ENCODE peak calls at places on chromosome 20, in eight cellular contexts. One of them, this sample, is unnamed.

GRCh38 chr20:9344080-9344920 is 170.1 kb upstream of the LAMP5 start:
- DNase-seq in fibroblast of pulmonary artery: peak
- DNase-seq in hippocampal formation: no peak
- DNase-seq in T-helper 1 cell: no peak
- DNase-seq in NCI-H2081 treated with DMSO at 0.1 percent for 48 hours: no peak
- DNase-seq in HFFc6: peak
- DNase-seq in RKO: no peak
- DNase-seq in T-helper 2 cell: no peak
- DNase-seq in this sample: no peak

GRCh38 chr20:50257860-50258259 is 67.2 kb downstream of the CEBPB start:
- DNase-seq in fibroblast of pulmonary artery: no peak
- DNase-seq in hippocampal formation: no peak
- DNase-seq in T-helper 1 cell: no peak
- DNase-seq in NCI-H2081 treated with DMSO at 0.1 percent for 48 hours: no peak
- DNase-seq in HFFc6: no peak
- DNase-seq in RKO: no peak
- DNase-seq in T-helper 2 cell: no peak
- DNase-seq in this sample: no peak

GRCh38 chr20:16018881-16019280 is 554.4 kb downstream of the KIF16B start:
- DNase-seq in fibroblast of pulmonary artery: no peak
- DNase-seq in hippocampal formation: no peak
- DNase-seq in T-helper 1 cell: no peak
- DNase-seq in NCI-H2081 treated with DMSO at 0.1 percent for 48 hours: no peak
- DNase-seq in HFFc6: no peak
- DNase-seq in RKO: no peak
- DNase-seq in T-helper 2 cell: no peak
- DNase-seq in this sample: no peak

GRCh38 chr20:62146019-62146755 is 2.6 kb downstream of the SS18L1 start:
- DNase-seq in fibroblast of pulmonary artery: no peak
- DNase-seq in hippocampal formation: no peak
- DNase-seq in T-helper 1 cell: no peak
- DNase-seq in NCI-H2081 treated with DMSO at 0.1 percent for 48 hours: no peak
- DNase-seq in HFFc6: no peak
- DNase-seq in RKO: no peak
- DNase-seq in T-helper 2 cell: no peak
- DNase-seq in this sample: no peak

GRCh38 chr20:50754420-50754819 is 23.0 kb downstream of the PARD6B start:
- DNase-seq in fibroblast of pulmonary artery: no peak
- DNase-seq in hippocampal formation: no peak
- DNase-seq in T-helper 1 cell: no peak
- DNase-seq in NCI-H2081 treated with DMSO at 0.1 percent for 48 hours: no peak
- DNase-seq in HFFc6: no peak
- DNase-seq in RKO: no peak
- DNase-seq in T-helper 2 cell: no peak
- DNase-seq in this sample: no peak

GRCh38 chr20:21048841-21049273 is 57.3 kb downstream of the LINC00237 start:
- DNase-seq in fibroblast of pulmonary artery: peak
- DNase-seq in hippocampal formation: peak
- DNase-seq in T-helper 1 cell: no peak
- DNase-seq in NCI-H2081 treated with DMSO at 0.1 percent for 48 hours: no peak
- DNase-seq in HFFc6: no peak
- DNase-seq in RKO: peak
- DNase-seq in T-helper 2 cell: peak
- DNase-seq in this sample: no peak

GRCh38 chr20:33472868-33473267 is 17.0 kb upstream of the CBFA2T2 start:
- DNase-seq in fibroblast of pulmonary artery: no peak
- DNase-seq in hippocampal formation: no peak
- DNase-seq in T-helper 1 cell: no peak
- DNase-seq in NCI-H2081 treated with DMSO at 0.1 percent for 48 hours: no peak
- DNase-seq in HFFc6: no peak
- DNase-seq in RKO: no peak
- DNase-seq in T-helper 2 cell: no peak
- DNase-seq in this sample: no peak

GRCh38 chr20:408843-409696 is 971 bp downstream of the RBCK1 start:
- DNase-seq in fibroblast of pulmonary artery: no peak
- DNase-seq in hippocampal formation: no peak
- DNase-seq in T-helper 1 cell: no peak
- DNase-seq in NCI-H2081 treated with DMSO at 0.1 percent for 48 hours: no peak
- DNase-seq in HFFc6: no peak
- DNase-seq in RKO: peak
- DNase-seq in T-helper 2 cell: no peak
- DNase-seq in this sample: no peak

GRCh38 chr20:44615169-44615791 is 32.9 kb downstream of the PKIG start:
- DNase-seq in fibroblast of pulmonary artery: peak
- DNase-seq in hippocampal formation: peak
- DNase-seq in T-helper 1 cell: no peak
- DNase-seq in NCI-H2081 treated with DMSO at 0.1 percent for 48 hours: no peak
- DNase-seq in HFFc6: no peak
- DNase-seq in RKO: no peak
- DNase-seq in T-helper 2 cell: no peak
- DNase-seq in this sample: no peak

GRCh38 chr20:8504030-8504429 is 372.0 kb downstream of the PLCB1 start:
- DNase-seq in fibroblast of pulmonary artery: no peak
- DNase-seq in hippocampal formation: no peak
- DNase-seq in T-helper 1 cell: no peak
- DNase-seq in NCI-H2081 treated with DMSO at 0.1 percent for 48 hours: no peak
- DNase-seq in HFFc6: no peak
- DNase-seq in RKO: no peak
- DNase-seq in T-helper 2 cell: no peak
- DNase-seq in this sample: no peak

GRCh38 chr20:24560571-24561485 is 91.4 kb downstream of the SYNDIG1 start:
- DNase-seq in fibroblast of pulmonary artery: no peak
- DNase-seq in hippocampal formation: no peak
- DNase-seq in T-helper 1 cell: no peak
- DNase-seq in NCI-H2081 treated with DMSO at 0.1 percent for 48 hours: no peak
- DNase-seq in HFFc6: no peak
- DNase-seq in RKO: no peak
- DNase-seq in T-helper 2 cell: no peak
- DNase-seq in this sample: no peak

GRCh38 chr20:59742351-59743095 is 138.2 kb downstream of the PHACTR3 start:
- DNase-seq in fibroblast of pulmonary artery: no peak
- DNase-seq in hippocampal formation: no peak
- DNase-seq in T-helper 1 cell: no peak
- DNase-seq in NCI-H2081 treated with DMSO at 0.1 percent for 48 hours: no peak
- DNase-seq in HFFc6: no peak
- DNase-seq in RKO: no peak
- DNase-seq in T-helper 2 cell: no peak
- DNase-seq in this sample: no peak

GRCh38 chr20:43662943-43663655 is 3.8 kb upstream of the MYBL2 start:
- DNase-seq in fibroblast of pulmonary artery: no peak
- DNase-seq in hippocampal formation: no peak
- DNase-seq in T-helper 1 cell: no peak
- DNase-seq in NCI-H2081 treated with DMSO at 0.1 percent for 48 hours: no peak
- DNase-seq in HFFc6: peak
- DNase-seq in RKO: no peak
- DNase-seq in T-helper 2 cell: no peak
- DNase-seq in this sample: no peak

GRCh38 chr20:64161595-64162238 is 2.5 kb upstream of the MYT1 start:
- DNase-seq in fibroblast of pulmonary artery: peak
- DNase-seq in hippocampal formation: no peak
- DNase-seq in T-helper 1 cell: no peak
- DNase-seq in NCI-H2081 treated with DMSO at 0.1 percent for 48 hours: no peak
- DNase-seq in HFFc6: no peak
- DNase-seq in RKO: no peak
- DNase-seq in T-helper 2 cell: no peak
- DNase-seq in this sample: no peak

GRCh38 chr20:2101057-2101934 is at the start of gene STK35:
- DNase-seq in fibroblast of pulmonary artery: peak
- DNase-seq in hippocampal formation: peak
- DNase-seq in T-helper 1 cell: no peak
- DNase-seq in NCI-H2081 treated with DMSO at 0.1 percent for 48 hours: no peak
- DNase-seq in HFFc6: no peak
- DNase-seq in RKO: peak
- DNase-seq in T-helper 2 cell: no peak
- DNase-seq in this sample: peak

GRCh38 chr20:38196016-38196415 is 30.9 kb upstream of the TGM2 start:
- DNase-seq in fibroblast of pulmonary artery: no peak
- DNase-seq in hippocampal formation: no peak
- DNase-seq in T-helper 1 cell: no peak
- DNase-seq in NCI-H2081 treated with DMSO at 0.1 percent for 48 hours: no peak
- DNase-seq in HFFc6: no peak
- DNase-seq in RKO: no peak
- DNase-seq in T-helper 2 cell: no peak
- DNase-seq in this sample: no peak